ENCODE peak calls at places on chromosomes 6 and 20, in ten cellular contexts. K is T-helper 17 cell, Z is HCEC 1CT, I is endothelial cell, P is globus pallidus, R is AG04450, D is NCI-H1105, A is T-helper 2 cell, W is skeletal muscle cell, V is foreskin fibroblast. Y is an unnamed sample.

GRCh38 chr20:25508083-25508770 is 77.1 kb downstream of the NINL start:
- DNase-seq in D (no peak), R (peak), V (peak), I (no peak), A (no peak), W (peak), P (no peak), Z (peak), K (no peak), Y (no peak)

GRCh38 chr20:61436674-61437279 is 184.7 kb downstream of the CDH4 start:
- DNase-seq in W (peak), D (no peak), Z (peak), K (no peak), R (no peak), P (peak), A (no peak), V (peak), I (peak), Y (no peak)

GRCh38 chr6:170067923-170068360 is 222.9 kb downstream of the DLL1 start:
- DNase-seq in A (no peak), W (no peak), Z (no peak), I (no peak), P (no peak), D (no peak), K (no peak), R (no peak), V (no peak), Y (no peak)

GRCh38 chr6:71072508-71072907 is 115.6 kb upstream of the B3GAT2 start:
- DNase-seq in I (no peak), W (peak), R (no peak), V (peak), D (no peak), A (no peak), Z (peak), P (no peak), K (no peak), Y (no peak)

GRCh38 chr6:143348531-143348930 is 102.0 kb downstream of the ADAT2 start:
- DNase-seq in I (no peak), K (no peak), W (no peak), R (no peak), A (no peak), D (no peak), Z (peak), V (no peak), P (no peak), Y (no peak)

GRCh38 chr20:37755665-37756064 is 61.8 kb downstream of the CTNNBL1 start:
- DNase-seq in I (no peak), W (no peak), P (peak), A (no peak), K (no peak), R (no peak), V (peak), D (no peak), Z (no peak), Y (no peak)

GRCh38 chr6:33840064-33840926 is 36.5 kb upstream of the MLN start:
- DNase-seq in I (no peak), W (peak), V (peak), K (no peak), A (peak), Z (peak), D (no peak), R (peak), P (peak), Y (no peak)

GRCh38 chr6:55568779-55569439 is 10.1 kb downstream of the HMGCLL1 start:
- DNase-seq in D (no peak), R (no peak), V (no peak), P (peak), W (peak), A (no peak), K (no peak), I (no peak), Z (no peak), Y (no peak)

GRCh38 chr6:12118604-12119003 is 106.5 kb downstream of the HIVEP1 start:
- DNase-seq in R (no peak), P (no peak), Z (no peak), I (no peak), A (no peak), D (no peak), K (no peak), W (no peak), V (no peak), Y (no peak)

GRCh38 chr20:53900380-53900999 is 169.9 kb downstream of the BCAS1 start:
- DNase-seq in Z (peak), K (no peak), P (no peak), V (peak), A (no peak), I (no peak), D (no peak), R (no peak), W (no peak), Y (no peak)

GRCh38 chr6:45898941-45899682 is 116.5 kb downstream of the CLIC5 start:
- DNase-seq in K (no peak), D (no peak), P (no peak), V (no peak), R (no peak), I (no peak), Z (no peak), A (no peak), W (no peak), Y (no peak)

GRCh38 chr6:136086686-136087085 is 163.4 kb downstream of the MTFR2 start:
- DNase-seq in A (no peak), K (no peak), I (no peak), V (no peak), Z (no peak), P (peak), R (no peak), W (no peak), D (no peak), Y (no peak)

GRCh38 chr20:62446398-62446985 is 19.2 kb upstream of the RBBP8NL start:
- DNase-seq in I (no peak), D (no peak), A (no peak), P (no peak), V (no peak), K (no peak), W (no peak), R (no peak), Z (no peak), Y (no peak)

GRCh38 chr6:48826884-48827701 is 636.0 kb downstream of the MMUT start:
- DNase-seq in D (no peak), Z (peak), K (no peak), I (no peak), W (peak), P (no peak), V (peak), R (peak), A (no peak), Y (no peak)

GRCh38 chr6:135114355-135115145 is 59.9 kb upstream of the HBS1L start:
- DNase-seq in I (no peak), V (no peak), D (no peak), W (no peak), K (no peak), A (peak), R (no peak), P (no peak), Z (no peak), Y (no peak)